ENCODE peak calls at places on chromosomes 11 and 22, in ten cellular contexts. Y is tibial nerve, Q is ovary, I is testis, U is upper lobe of left lung, F is endothelial cell of umbilical vein, H is right lobe of liver, L is IMR-90, T is stomach, V is uterus. X is an unnamed sample.

GRCh38 chr11:19344661-19345518 is 104.1 kb upstream of the E2F8 start:
- DNase-seq in H (peak), F (peak), Q (no peak), L (peak), U (no peak), Y (no peak), V (no peak), I (peak), T (peak), X (no peak)

GRCh38 chr11:14499178-14499559 is 442 bp downstream of the COPB1 start:
- DNase-seq in T (peak), L (peak), H (peak), V (peak), Y (no peak), I (peak), F (peak), Q (peak), U (peak), X (peak)

GRCh38 chr11:118620529-118621070 is 13.2 kb downstream of the PHLDB1 start:
- DNase-seq in Y (no peak), L (no peak), F (no peak), Q (no peak), T (no peak), I (no peak), U (no peak), H (no peak), V (no peak), X (no peak)

GRCh38 chr11:82932564-82932963 is 31.0 kb downstream of the DDIAS start:
- DNase-seq in T (no peak), U (no peak), I (no peak), V (no peak), Q (no peak), F (no peak), H (no peak), L (no peak), Y (no peak), X (no peak)

GRCh38 chr11:69002743-69003231 is 10.3 kb downstream of the MRGPRF start:
- DNase-seq in I (no peak), Y (no peak), U (no peak), H (peak), Q (peak), T (no peak), F (no peak), V (peak), L (no peak), X (peak)

GRCh38 chr11:113393501-113393985 is 6.0 kb downstream of the ANKK1 start:
- DNase-seq in L (no peak), U (no peak), F (no peak), V (no peak), Y (no peak), I (no peak), T (no peak), H (no peak), Q (no peak), X (no peak)

GRCh38 chr22:21736084-21736642 is 569 bp upstream of the YPEL1 start:
- DNase-seq in Q (no peak), Y (no peak), U (no peak), L (no peak), H (no peak), I (no peak), V (peak), F (no peak), T (no peak), X (no peak)

GRCh38 chr11:77776455-77776854 is 44.1 kb downstream of the RSF1 start:
- DNase-seq in U (no peak), Q (no peak), V (no peak), Y (no peak), F (peak), H (no peak), T (no peak), I (no peak), L (peak), X (no peak)

GRCh38 chr11:131867457-131868257 is 497.2 kb downstream of the NTM start:
- DNase-seq in L (peak), I (peak), U (peak), T (peak), F (peak), H (peak), Q (no peak), V (peak), Y (peak), X (no peak)

GRCh38 chr11:27354359-27354965 is 8.6 kb downstream of the CCDC34 start:
- DNase-seq in I (no peak), V (no peak), L (no peak), F (no peak), Q (no peak), T (no peak), H (no peak), Y (no peak), U (no peak), X (no peak)

GRCh38 chr11:126341760-126342161 is 13.7 kb upstream of the ST3GAL4 start:
- DNase-seq in F (peak), L (peak), V (no peak), T (no peak), I (no peak), Q (no peak), U (no peak), Y (no peak), H (no peak), X (no peak)

GRCh38 chr22:37161442-37161841 is 11.7 kb upstream of the IL2RB start:
- DNase-seq in T (no peak), L (no peak), Y (no peak), F (no peak), H (no peak), V (no peak), Q (no peak), U (no peak), I (peak), X (no peak)

GRCh38 chr11:93611836-93612677 is 49.4 kb upstream of the CEP295 start:
- DNase-seq in I (no peak), Y (no peak), L (no peak), Q (no peak), T (peak), F (no peak), H (no peak), V (no peak), U (no peak), X (no peak)

GRCh38 chr11:69121621-69122336 is 34.0 kb upstream of the SMIM38 start:
- DNase-seq in F (no peak), Q (peak), L (no peak), V (no peak), Y (no peak), U (no peak), T (no peak), H (no peak), I (no peak), X (no peak)

GRCh38 chr11:10309163-10310093 is 4.6 kb downstream of the ADM start:
- DNase-seq in Q (peak), I (peak), T (peak), Y (no peak), U (peak), H (peak), L (peak), V (peak), F (peak), X (peak)

GRCh38 chr22:45207981-45208664 is 32.6 kb downstream of the KIAA0930 start:
- DNase-seq in F (no peak), U (no peak), Y (no peak), H (no peak), L (peak), I (no peak), Q (no peak), V (no peak), T (no peak), X (no peak)

GRCh38 chr22:24554316-24555159 is at the start of gene GUCD1:
- DNase-seq in Y (no peak), U (no peak), T (peak), H (peak), Q (no peak), I (peak), V (no peak), F (peak), L (peak), X (peak)

GRCh38 chr11:9772218-9772617 is 108.3 kb downstream of the SWAP70 start:
- DNase-seq in T (no peak), V (no peak), F (no peak), I (no peak), H (no peak), L (no peak), Y (no peak), Q (no peak), U (no peak), X (no peak)

GRCh38 chr11:45021692-45022130 is 71.0 kb upstream of the TP53I11 start:
- DNase-seq in T (no peak), I (peak), Q (peak), L (peak), V (peak), Y (peak), U (peak), H (no peak), F (peak), X (peak)

GRCh38 chr11:119248750-119249670 is 42.9 kb downstream of the CBL start:
- DNase-seq in F (no peak), V (no peak), T (no peak), L (no peak), H (no peak), I (no peak), Q (no peak), U (no peak), Y (no peak), X (no peak)

GRCh38 chr22:41521166-41521565 is 23.1 kb downstream of the POLR3H start:
- DNase-seq in U (no peak), V (no peak), F (no peak), H (no peak), Q (no peak), Y (no peak), L (no peak), T (no peak), I (no peak), X (no peak)

GRCh38 chr11:95282337-95282751 is 51.3 kb upstream of the SESN3 start:
- DNase-seq in Q (no peak), L (no peak), U (peak), H (peak), F (no peak), I (no peak), V (no peak), Y (no peak), T (no peak), X (no peak)

GRCh38 chr11:57321388-57321995 is 3.3 kb downstream of the TNKS1BP1 start:
- DNase-seq in V (no peak), Q (peak), F (no peak), U (no peak), L (no peak), Y (no peak), T (peak), H (no peak), I (no peak), X (peak)

GRCh38 chr11:35796542-35796941 is 134.0 kb downstream of the TRIM44 start:
- DNase-seq in T (no peak), F (peak), Y (no peak), V (no peak), Q (no peak), L (peak), U (no peak), I (no peak), H (no peak), X (no peak)

GRCh38 chr11:118084247-118084646 is 2.5 kb downstream of the SMIM35 start:
- DNase-seq in L (no peak), U (peak), H (no peak), V (no peak), I (no peak), T (no peak), Y (no peak), Q (no peak), F (no peak), X (no peak)

GRCh38 chr11:2934057-2934550 is 4.9 kb upstream of the PHLDA2 start:
- DNase-seq in U (no peak), Y (no peak), F (no peak), Q (peak), V (no peak), I (no peak), T (no peak), H (no peak), L (no peak), X (no peak)

GRCh38 chr11:46347637-46348311 is 511 bp downstream of the DGKZ start:
- DNase-seq in Y (no peak), Q (peak), V (no peak), H (peak), L (no peak), U (no peak), I (no peak), F (no peak), T (no peak), X (peak)

GRCh38 chr11:91970604-91971003 is 254.0 kb upstream of the FAT3 start:
- DNase-seq in F (no peak), Y (no peak), Q (no peak), H (no peak), V (no peak), U (no peak), L (no peak), T (no peak), I (no peak), X (no peak)

GRCh38 chr11:107770546-107770945 is 58.7 kb upstream of the SLN start:
- DNase-seq in V (no peak), I (no peak), T (no peak), U (no peak), Y (no peak), Q (no peak), L (peak), H (no peak), F (no peak), X (no peak)

GRCh38 chr11:133814588-133814987 is 30.7 kb downstream of the SPATA19 start:
- DNase-seq in H (no peak), Y (no peak), V (no peak), I (no peak), T (no peak), L (no peak), U (no peak), Q (no peak), F (no peak), X (no peak)

GRCh38 chr11:7833527-7833926 is 36.8 kb upstream of the OR5P2 start:
- DNase-seq in H (no peak), F (no peak), I (no peak), Y (no peak), U (no peak), V (no peak), T (no peak), L (no peak), Q (no peak), X (no peak)

GRCh38 chr22:38202437-38203089 is 769 bp downstream of the MAFF start:
- DNase-seq in Q (peak), H (peak), I (peak), L (peak), Y (peak), V (peak), U (peak), T (peak), F (peak), X (peak)
- TF ChIP-seq POLR2A in Q (peak), H (no peak), I (no peak), L (no peak), Y (peak), V (peak), U (peak), T (no peak), F (no peak), X (no peak)

DNA sequence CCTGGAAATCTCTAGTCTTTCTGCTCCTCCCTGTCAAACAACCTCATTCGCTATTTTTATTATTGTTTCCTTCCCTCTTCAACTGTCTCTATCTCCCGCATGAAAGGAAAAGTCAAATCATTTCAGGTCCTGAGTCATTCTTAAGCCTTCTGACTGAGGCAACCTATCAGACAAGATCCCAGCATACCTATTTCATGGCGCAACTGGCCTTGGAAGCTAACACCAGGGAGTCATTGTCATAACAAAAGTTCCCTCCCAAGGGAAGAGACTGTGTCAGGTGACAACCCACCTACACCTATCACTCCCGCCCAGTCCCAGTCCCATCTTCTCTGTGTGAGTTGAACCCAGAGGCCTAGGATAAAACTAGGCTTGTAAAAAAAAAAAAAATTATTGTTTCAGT is 10.2 kb upstream of the ARHGAP42 start:
- DNase-seq in T (no peak), Y (no peak), Q (no peak), U (no peak), I (no peak), H (no peak), V (no peak), F (no peak), L (peak), X (no peak)
- H3K27ac ChIP-seq in T (no peak), Y (no peak), Q (no peak), U (no peak), I (no peak), H (no peak), V (no peak), F (no peak), L (no peak), X (no peak)

DNA sequence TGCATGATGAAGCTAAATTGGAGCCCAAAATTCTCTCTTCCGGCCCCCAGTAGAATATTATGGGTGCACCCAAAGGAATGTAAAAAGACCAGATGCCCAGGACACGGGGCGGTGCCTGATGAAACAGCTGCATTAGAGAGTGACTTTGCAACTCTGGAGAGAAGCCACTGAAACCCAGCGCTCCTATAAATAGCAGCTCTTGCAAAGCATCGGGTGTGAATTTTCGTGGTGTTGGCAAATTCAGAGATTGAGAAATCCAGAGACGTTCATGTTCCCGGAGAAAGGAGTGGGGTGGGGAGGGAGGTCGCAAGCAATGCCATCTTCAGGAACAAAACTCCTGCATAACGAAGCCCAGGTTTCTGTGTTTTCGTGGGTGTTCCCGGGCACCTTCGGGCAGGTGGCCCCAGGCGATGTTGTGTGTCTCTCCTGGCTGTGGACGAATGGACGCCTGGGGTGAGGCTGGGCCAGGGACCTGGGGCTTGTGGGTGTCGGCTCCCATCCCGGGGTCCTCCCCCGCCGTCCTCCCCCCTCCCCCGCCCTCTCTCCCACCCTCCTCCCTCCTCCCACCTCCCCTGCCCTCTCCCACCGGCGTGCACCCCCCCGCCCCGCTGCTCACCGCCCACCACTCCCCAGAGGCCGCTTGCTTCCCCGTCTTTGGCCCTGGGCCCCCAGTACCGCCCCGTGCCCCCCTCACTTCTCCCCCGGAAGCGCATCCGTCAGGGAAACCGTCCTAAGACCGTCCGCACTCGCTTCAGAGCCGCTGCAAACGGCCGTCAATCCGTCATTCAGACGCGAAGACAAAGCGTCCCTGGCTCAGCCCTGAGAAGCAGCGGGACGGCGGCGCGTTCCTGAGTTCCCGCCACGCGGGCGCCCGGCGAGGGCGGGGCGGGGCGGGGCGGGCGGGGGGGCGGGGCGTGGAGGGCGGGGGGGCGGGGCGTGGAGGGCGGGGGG is 26.7 kb upstream of the TOLLIP start:
- DNase-seq in F (no peak), L (peak), H (peak), I (peak), Q (peak), Y (peak), U (peak), V (peak), T (peak), X (peak)
- TF ChIP-seq POLR2A in F (no peak), L (no peak), H (no peak), I (no peak), Q (peak), Y (peak), U (no peak), V (no peak), T (no peak), X (no peak)

DNA sequence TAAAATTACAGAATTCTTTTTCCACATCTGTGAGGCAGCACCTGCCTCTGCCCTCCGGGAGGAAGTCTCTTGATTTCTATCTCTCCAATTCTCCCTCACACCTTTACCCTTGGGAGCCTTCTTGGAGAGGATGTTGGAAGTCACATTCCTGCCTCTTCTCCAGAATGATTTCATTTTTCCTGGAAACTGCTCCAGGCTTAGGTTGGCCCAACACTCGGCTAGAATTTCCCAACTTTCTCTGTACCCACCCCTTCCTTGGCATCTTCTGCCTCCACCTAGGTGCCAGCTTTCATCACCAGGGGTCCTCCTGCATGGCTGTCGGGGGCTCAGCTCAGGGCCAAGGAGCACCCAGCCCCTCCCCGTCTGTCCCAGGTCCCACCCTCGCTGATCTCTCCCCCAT is 43.2 kb downstream of the SLCO2B1 start:
- DNase-seq in Q (no peak), V (no peak), L (no peak), H (no peak), U (no peak), F (no peak), T (no peak), I (no peak), Y (peak), X (no peak)
- H3K27ac ChIP-seq in Q (no peak), V (no peak), L (no peak), H (peak), U (peak), F (no peak), T (no peak), I (no peak), Y (no peak), X (no peak)

GRCh38 chr11:1749787-1750351 is 526 bp downstream of the IFITM10 start:
- DNase-seq in U (no peak), I (no peak), T (no peak), L (peak), F (no peak), H (no peak), Q (no peak), Y (no peak), V (no peak), X (no peak)

GRCh38 chr11:1750481-1750839 is at the start of gene IFITM10:
- DNase-seq in H (peak), U (no peak), L (no peak), Y (no peak), T (peak), F (no peak), Q (no peak), V (no peak), I (no peak), X (no peak)

GRCh38 chr11:1747753-1748466 is 2.5 kb downstream of the IFITM10 start:
- DNase-seq in I (no peak), L (no peak), F (no peak), H (peak), U (no peak), Q (no peak), T (no peak), V (no peak), Y (no peak), X (peak)

GRCh38 chr11:1748467-1749019 is 1.9 kb downstream of the IFITM10 start:
- DNase-seq in H (no peak), Y (no peak), L (no peak), F (no peak), Q (no peak), I (no peak), V (no peak), T (no peak), U (no peak), X (peak)

GRCh38 chr11:1749020-1749758 is 1.2 kb downstream of the IFITM10 start:
- DNase-seq in U (peak), Y (no peak), Q (no peak), V (no peak), F (no peak), I (no peak), L (no peak), T (no peak), H (no peak), X (peak)
- TF ChIP-seq POLR2A in U (no peak), Y (no peak), Q (no peak), V (no peak), F (no peak), I (no peak), L (no peak), T (no peak), H (peak), X (no peak)

GRCh38 chr22:28237092-28237491 is 318.0 kb upstream of the PITPNB start:
- DNase-seq in T (no peak), Q (no peak), I (no peak), H (no peak), L (peak), Y (no peak), V (peak), F (no peak), U (no peak), X (no peak)

GRCh38 chr22:28232231-28232630 is 313.2 kb upstream of the PITPNB start:
- DNase-seq in Q (no peak), V (no peak), F (no peak), I (no peak), H (no peak), T (no peak), U (no peak), L (no peak), Y (no peak), X (no peak)

GRCh38 chr22:28229566-28230483 is 310.8 kb upstream of the PITPNB start:
- DNase-seq in Y (no peak), V (no peak), I (no peak), H (no peak), F (no peak), L (peak), T (no peak), U (no peak), Q (no peak), X (no peak)

GRCh38 chr22:28230682-28231081 is 311.6 kb upstream of the PITPNB start:
- DNase-seq in Y (no peak), T (no peak), H (no peak), V (no peak), L (peak), F (no peak), I (no peak), U (no peak), Q (no peak), X (no peak)

DNA sequence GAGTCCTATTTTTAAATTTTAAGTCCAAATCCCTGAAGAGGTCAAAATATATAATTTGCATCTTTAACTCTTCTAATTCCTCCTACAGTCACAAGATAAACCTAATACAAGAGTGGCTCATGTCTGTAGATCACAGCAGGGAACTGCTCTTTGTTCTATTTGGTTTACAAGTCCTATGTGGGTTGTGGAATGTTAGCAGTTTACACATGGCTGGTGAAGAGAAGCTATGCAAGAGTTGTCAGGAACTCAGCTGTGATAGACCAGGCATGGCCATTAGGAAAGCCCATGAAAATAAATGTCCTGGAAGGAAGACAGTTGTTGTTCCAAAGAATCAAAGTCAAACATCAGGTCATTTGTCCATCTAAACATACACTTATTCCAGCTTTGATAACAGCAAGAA is 312.4 kb upstream of the PITPNB start:
- DNase-seq in I (no peak), Y (no peak), U (no peak), F (no peak), L (peak), V (no peak), Q (no peak), T (no peak), H (no peak), X (no peak)
- H3K27ac ChIP-seq in I (no peak), Y (no peak), U (no peak), F (no peak), L (peak), V (no peak), Q (no peak), T (no peak), H (no peak), X (no peak)

X was measured in suprapubic skin.